ENCODE peak calls at places on chromosomes 11 and 22, in nine cellular contexts. X, J, O, W, V, Y, T, Q and H are unnamed samples. For H3K4me1 and H3K9me3, the result is how much of the 10 kb centered on the place peaks cover.

GRCh38 chr11:91664521-91664920 is 560.1 kb upstream of the FAT3 start:
- DNase-seq in X (no peak), J (no peak), O (no peak), W (no peak), V (no peak), Y (no peak), T (no peak), Q (no peak), H (no peak)

GRCh38 chr11:117345039-117345438 is 17.4 kb downstream of the CEP164 start:
- DNase-seq in X (no peak), J (no peak), O (no peak), W (no peak), V (no peak), Y (peak), T (peak), Q (no peak), H (no peak)

GRCh38 chr22:49753961-49754673 is 73.6 kb downstream of the BRD1 start:
- DNase-seq in X (no peak), J (no peak), O (no peak), W (no peak), V (no peak), Y (no peak), T (no peak), Q (no peak), H (peak)

GRCh38 chr11:95330332-95330731 is 99.3 kb upstream of the SESN3 start:
- DNase-seq in X (no peak), J (no peak), O (no peak), W (no peak), V (no peak), Y (no peak), T (no peak), Q (no peak), H (no peak)

GRCh38 chr22:46539169-46539568 is 1.7 kb upstream of the CELSR1 start:
- DNase-seq in X (no peak), J (no peak), O (no peak), W (no peak), V (no peak), Y (no peak), T (no peak), Q (no peak), H (no peak)

GRCh38 chr11:131378931-131379330 is 8.5 kb downstream of the NTM start:
- DNase-seq in X (no peak), J (no peak), O (no peak), W (no peak), V (no peak), Y (no peak), T (no peak), Q (no peak), H (no peak)

GRCh38 chr11:126282361-126282741 is 542 bp upstream of the TIRAP start:
- DNase-seq in X (peak), J (peak), O (peak), W (no peak), V (peak), Y (peak), T (peak), Q (no peak), H (peak)

GRCh38 chr11:134866215-134866614 is 454.2 kb upstream of the B3GAT1 start:
- DNase-seq in X (no peak), J (no peak), O (no peak), W (no peak), V (no peak), Y (no peak), T (no peak), Q (no peak), H (no peak)

GRCh38 chr11:963852-964251 is 38.2 kb downstream of the AP2A2 start:
- DNase-seq in X (no peak), J (no peak), O (no peak), W (no peak), V (no peak), Y (no peak), T (no peak), Q (no peak), H (no peak)

GRCh38 chr11:126636911-126637799 is 281.7 kb downstream of the ST3GAL4 start:
- DNase-seq in X (no peak), J (no peak), O (peak), W (peak), V (peak), Y (peak), T (peak), Q (no peak), H (no peak)

GRCh38 chr11:24457985-24458384 is 38.9 kb upstream of the LUZP2 start:
- DNase-seq in X (no peak), J (no peak), O (no peak), W (no peak), V (no peak), Y (no peak), T (no peak), Q (no peak), H (no peak)

GRCh38 chr11:1727861-1728260 is 22.5 kb downstream of the IFITM10 start:
- DNase-seq in X (no peak), J (no peak), O (no peak), W (no peak), V (no peak), Y (no peak), T (no peak), Q (no peak), H (no peak)

GRCh38 chr11:15842345-15842744 is 514.0 kb downstream of the SOX6 start:
- DNase-seq in X (no peak), J (no peak), O (no peak), W (no peak), V (no peak), Y (peak), T (no peak), Q (no peak), H (no peak)
- H3K4me1 ChIP-seq in X (under half), J (under half), O (under half), W (under half), V (under half), Y (under half), T (under half), Q (under half), H (under half)

GRCh38 chr22:38751422-38752346 is 4.1 kb downstream of the SUN2 start:
- DNase-seq in X (peak), J (no peak), O (no peak), W (no peak), V (no peak), Y (peak), T (no peak), Q (peak), H (peak)

GRCh38 chr22:38755155-38755910 is 465 bp downstream of the SUN2 start:
- DNase-seq in X (peak), J (peak), O (peak), W (peak), V (peak), Y (peak), T (peak), Q (peak), H (peak)

GRCh38 chr22:38754247-38755154 is 1.3 kb downstream of the SUN2 start:
- DNase-seq in X (peak), J (peak), O (peak), W (peak), V (peak), Y (peak), T (peak), Q (peak), H (peak)

GRCh38 chr22:38755911-38756532 is at the start of gene SUN2:
- DNase-seq in X (peak), J (peak), O (peak), W (peak), V (peak), Y (peak), T (peak), Q (peak), H (peak)

DNA sequence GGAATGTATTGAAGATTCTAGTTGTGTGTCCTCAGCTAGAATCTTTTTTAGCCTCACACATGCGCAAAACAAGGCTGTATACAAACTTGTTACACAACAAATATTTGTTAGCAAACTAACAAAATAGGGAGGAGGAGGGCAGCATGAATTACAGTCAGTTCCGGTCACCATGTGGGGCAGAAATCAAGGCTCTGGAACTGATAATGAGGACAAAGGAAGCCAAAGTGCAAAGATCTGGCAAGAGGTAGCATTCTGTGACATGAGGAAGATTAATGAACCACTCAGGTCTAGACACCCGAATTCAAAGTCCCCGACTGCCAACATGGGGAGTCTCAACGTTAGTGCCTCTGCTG is 1.9 kb downstream of the SUN2 start:
- DNase-seq in X (no peak), J (no peak), O (no peak), W (no peak), V (no peak), Y (no peak), T (no peak), Q (no peak), H (no peak)
- H3K4me3 ChIP-seq in X (peak), J (peak), O (peak), W (peak), V (peak), Y (peak), T (no peak), Q (peak), H (no peak)

GRCh38 chr11:12013771-12014170 is 5.3 kb upstream of the DKK3 start:
- DNase-seq in X (no peak), J (no peak), O (no peak), W (no peak), V (no peak), Y (no peak), T (no peak), Q (no peak), H (no peak)
- H3K9me3 ChIP-seq in X (under half), J (under half), O (under half), W (under half), V (under half), Y (under half), T (under half), Q (under half), H (under half)

DNA sequence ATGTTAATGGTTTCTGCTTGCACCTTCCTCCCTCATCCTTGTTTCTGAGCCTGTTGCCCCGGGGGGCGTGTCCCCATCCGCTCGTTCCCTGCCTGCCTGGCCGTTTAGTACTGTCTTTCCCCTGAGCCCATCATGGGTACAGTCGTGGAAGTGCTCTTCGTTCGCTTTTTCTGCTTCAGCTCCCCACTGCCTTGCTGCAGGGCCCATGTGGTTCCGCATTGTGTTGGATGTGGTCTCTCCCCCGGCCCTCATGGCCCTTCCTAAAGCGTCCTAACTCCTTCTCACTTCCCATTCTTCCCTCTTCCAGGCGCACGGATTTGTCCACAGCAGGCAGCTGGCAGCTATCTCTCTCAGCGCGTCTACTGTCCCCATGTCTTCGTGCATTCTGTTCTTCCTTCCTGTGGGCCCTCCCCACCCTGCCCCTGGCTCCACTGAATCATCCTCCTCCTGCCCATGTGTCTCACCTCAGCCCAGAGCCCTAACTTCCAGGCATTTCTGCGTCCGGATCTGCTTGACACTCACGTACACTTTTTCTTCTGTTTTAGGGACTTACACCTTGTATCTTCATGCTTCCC is 98.1 kb downstream of the ZBTB16 start:
- DNase-seq in X (no peak), J (no peak), O (no peak), W (no peak), V (no peak), Y (no peak), T (no peak), Q (no peak), H (no peak)
- H3K4me1 ChIP-seq in X (half or more), J (half or more), O (half or more), W (under half), V (under half), Y (under half), T (under half), Q (under half), H (half or more)